ENCODE peak calls at places on chromosomes 3 and 15, in nine cellular contexts. One of them, this sample, is unnamed.

GRCh38 chr3:69738291-69738690 is 973 bp upstream of the MITF start:
- DNase-seq in KBM-7: no peak
- DNase-seq in GM19239: no peak
- DNase-seq in fibroblast of the aortic adventitia: peak
- DNase-seq in osteocyte: no peak
- DNase-seq in AG10803: no peak
- DNase-seq in MM.1S: no peak
- DNase-seq in cardiac fibroblast: peak
- DNase-seq in dermis blood vessel endothelial cell: peak
- DNase-seq in this sample: no peak

GRCh38 chr3:9917820-9918219 is 922 bp downstream of the IL17RC start:
- DNase-seq in KBM-7: no peak
- DNase-seq in MM.1S: no peak
- DNase-seq in cardiac fibroblast: no peak
- DNase-seq in fibroblast of the aortic adventitia: no peak
- DNase-seq in dermis blood vessel endothelial cell: no peak
- DNase-seq in GM19239: no peak
- DNase-seq in AG10803: no peak
- DNase-seq in osteocyte: no peak
- DNase-seq in this sample: no peak

GRCh38 chr3:13420817-13421755 is 964 bp upstream of the NUP210 start:
- DNase-seq in fibroblast of the aortic adventitia: no peak
- DNase-seq in MM.1S: peak
- DNase-seq in cardiac fibroblast: no peak
- DNase-seq in dermis blood vessel endothelial cell: no peak
- DNase-seq in osteocyte: no peak
- DNase-seq in KBM-7: peak
- DNase-seq in GM19239: peak
- DNase-seq in AG10803: no peak
- DNase-seq in this sample: peak

GRCh38 chr15:28889346-28889745 is 3.6 kb downstream of the APBA2 start:
- DNase-seq in osteocyte: no peak
- DNase-seq in AG10803: no peak
- DNase-seq in KBM-7: no peak
- DNase-seq in GM19239: no peak
- DNase-seq in fibroblast of the aortic adventitia: no peak
- DNase-seq in dermis blood vessel endothelial cell: no peak
- DNase-seq in MM.1S: no peak
- DNase-seq in cardiac fibroblast: no peak
- DNase-seq in this sample: no peak

GRCh38 chr15:34161329-34161953 is 48.5 kb downstream of the KATNBL1 start:
- DNase-seq in GM19239: no peak
- DNase-seq in KBM-7: peak
- DNase-seq in cardiac fibroblast: peak
- DNase-seq in MM.1S: no peak
- DNase-seq in dermis blood vessel endothelial cell: no peak
- DNase-seq in fibroblast of the aortic adventitia: no peak
- DNase-seq in AG10803: no peak
- DNase-seq in osteocyte: no peak
- DNase-seq in this sample: no peak

GRCh38 chr3:141798455-141798854 is 35.2 kb downstream of the GRK7 start:
- DNase-seq in cardiac fibroblast: no peak
- DNase-seq in osteocyte: no peak
- DNase-seq in dermis blood vessel endothelial cell: no peak
- DNase-seq in KBM-7: no peak
- DNase-seq in fibroblast of the aortic adventitia: peak
- DNase-seq in MM.1S: no peak
- DNase-seq in AG10803: peak
- DNase-seq in GM19239: no peak
- DNase-seq in this sample: no peak

GRCh38 chr3:60578936-60579335 is 672.3 kb downstream of the FHIT start:
- DNase-seq in dermis blood vessel endothelial cell: no peak
- DNase-seq in cardiac fibroblast: no peak
- DNase-seq in fibroblast of the aortic adventitia: no peak
- DNase-seq in osteocyte: no peak
- DNase-seq in GM19239: no peak
- DNase-seq in AG10803: no peak
- DNase-seq in MM.1S: no peak
- DNase-seq in KBM-7: no peak
- DNase-seq in this sample: no peak

GRCh38 chr3:9893739-9894138 is 3.3 kb downstream of the JAGN1 start:
- DNase-seq in osteocyte: no peak
- DNase-seq in KBM-7: no peak
- DNase-seq in MM.1S: no peak
- DNase-seq in GM19239: no peak
- DNase-seq in dermis blood vessel endothelial cell: no peak
- DNase-seq in cardiac fibroblast: no peak
- DNase-seq in fibroblast of the aortic adventitia: no peak
- DNase-seq in AG10803: no peak
- DNase-seq in this sample: no peak

GRCh38 chr3:11371758-11372157 is 99.6 kb downstream of the ATG7 start:
- DNase-seq in fibroblast of the aortic adventitia: no peak
- DNase-seq in dermis blood vessel endothelial cell: no peak
- DNase-seq in KBM-7: no peak
- DNase-seq in cardiac fibroblast: no peak
- DNase-seq in osteocyte: no peak
- DNase-seq in GM19239: no peak
- DNase-seq in AG10803: no peak
- DNase-seq in MM.1S: no peak
- DNase-seq in this sample: no peak

GRCh38 chr3:171753665-171754408 is 56.4 kb downstream of the PLD1 start:
- DNase-seq in cardiac fibroblast: peak
- DNase-seq in AG10803: peak
- DNase-seq in dermis blood vessel endothelial cell: no peak
- DNase-seq in KBM-7: no peak
- DNase-seq in MM.1S: no peak
- DNase-seq in osteocyte: no peak
- DNase-seq in fibroblast of the aortic adventitia: peak
- DNase-seq in GM19239: no peak
- DNase-seq in this sample: no peak

GRCh38 chr3:160221019-160221418 is 4.2 kb upstream of the C3orf80 start:
- DNase-seq in osteocyte: no peak
- DNase-seq in fibroblast of the aortic adventitia: peak
- DNase-seq in cardiac fibroblast: no peak
- DNase-seq in dermis blood vessel endothelial cell: peak
- DNase-seq in GM19239: no peak
- DNase-seq in MM.1S: no peak
- DNase-seq in KBM-7: no peak
- DNase-seq in AG10803: no peak
- DNase-seq in this sample: no peak

GRCh38 chr3:150110097-150110496 is 139.4 kb upstream of the PFN2 start:
- DNase-seq in MM.1S: no peak
- DNase-seq in fibroblast of the aortic adventitia: no peak
- DNase-seq in KBM-7: no peak
- DNase-seq in AG10803: no peak
- DNase-seq in cardiac fibroblast: no peak
- DNase-seq in dermis blood vessel endothelial cell: no peak
- DNase-seq in osteocyte: no peak
- DNase-seq in GM19239: no peak
- DNase-seq in this sample: no peak

GRCh38 chr3:119659584-119660291 is 651 bp downstream of the POPDC2 start:
- DNase-seq in dermis blood vessel endothelial cell: no peak
- DNase-seq in cardiac fibroblast: no peak
- DNase-seq in osteocyte: no peak
- DNase-seq in GM19239: no peak
- DNase-seq in MM.1S: no peak
- DNase-seq in fibroblast of the aortic adventitia: no peak
- DNase-seq in KBM-7: peak
- DNase-seq in AG10803: no peak
- DNase-seq in this sample: no peak

GRCh38 chr3:117856354-117856753 is 1146.8 kb downstream of the TUSC7 start:
- DNase-seq in GM19239: no peak
- DNase-seq in MM.1S: no peak
- DNase-seq in dermis blood vessel endothelial cell: no peak
- DNase-seq in osteocyte: no peak
- DNase-seq in fibroblast of the aortic adventitia: peak
- DNase-seq in cardiac fibroblast: no peak
- DNase-seq in AG10803: no peak
- DNase-seq in KBM-7: no peak
- DNase-seq in this sample: no peak

GRCh38 chr15:50145451-50145872 is 26.4 kb upstream of the ATP8B4 start:
- DNase-seq in cardiac fibroblast: peak
- DNase-seq in fibroblast of the aortic adventitia: peak
- DNase-seq in osteocyte: no peak
- DNase-seq in KBM-7: peak
- DNase-seq in GM19239: peak
- DNase-seq in AG10803: peak
- DNase-seq in MM.1S: peak
- DNase-seq in dermis blood vessel endothelial cell: peak
- DNase-seq in this sample: peak

GRCh38 chr3:98657429-98657828 is 64.0 kb upstream of the CPOX start:
- DNase-seq in AG10803: no peak
- DNase-seq in GM19239: peak
- DNase-seq in MM.1S: peak
- DNase-seq in cardiac fibroblast: peak
- DNase-seq in fibroblast of the aortic adventitia: peak
- DNase-seq in KBM-7: no peak
- DNase-seq in osteocyte: no peak
- DNase-seq in dermis blood vessel endothelial cell: no peak
- DNase-seq in this sample: no peak

GRCh38 chr3:55198554-55198953 is 270.7 kb upstream of the LRTM1 start:
- DNase-seq in GM19239: no peak
- DNase-seq in MM.1S: no peak
- DNase-seq in osteocyte: no peak
- DNase-seq in AG10803: peak
- DNase-seq in KBM-7: no peak
- DNase-seq in dermis blood vessel endothelial cell: no peak
- DNase-seq in cardiac fibroblast: peak
- DNase-seq in fibroblast of the aortic adventitia: peak
- DNase-seq in this sample: no peak

GRCh38 chr3:130276203-130276803 is 69.2 kb upstream of the COL6A5 start:
- DNase-seq in dermis blood vessel endothelial cell: peak
- DNase-seq in cardiac fibroblast: peak
- DNase-seq in osteocyte: no peak
- DNase-seq in GM19239: peak
- DNase-seq in fibroblast of the aortic adventitia: peak
- DNase-seq in MM.1S: peak
- DNase-seq in AG10803: peak
- DNase-seq in KBM-7: peak
- DNase-seq in this sample: peak

GRCh38 chr3:82000773-82001172 is 239.3 kb upstream of the GBE1 start:
- DNase-seq in MM.1S: peak
- DNase-seq in GM19239: no peak
- DNase-seq in AG10803: no peak
- DNase-seq in KBM-7: no peak
- DNase-seq in osteocyte: no peak
- DNase-seq in fibroblast of the aortic adventitia: no peak
- DNase-seq in cardiac fibroblast: no peak
- DNase-seq in dermis blood vessel endothelial cell: no peak
- DNase-seq in this sample: no peak

GRCh38 chr3:46664971-46665762 is 28.3 kb downstream of the ALS2CL start:
- DNase-seq in osteocyte: no peak
- DNase-seq in GM19239: no peak
- DNase-seq in dermis blood vessel endothelial cell: no peak
- DNase-seq in KBM-7: no peak
- DNase-seq in MM.1S: no peak
- DNase-seq in cardiac fibroblast: no peak
- DNase-seq in fibroblast of the aortic adventitia: no peak
- DNase-seq in AG10803: no peak
- DNase-seq in this sample: no peak

GRCh38 chr3:124143047-124143446 is 151.1 kb upstream of the ROPN1 start:
- DNase-seq in GM19239: no peak
- DNase-seq in dermis blood vessel endothelial cell: no peak
- DNase-seq in fibroblast of the aortic adventitia: no peak
- DNase-seq in osteocyte: no peak
- DNase-seq in KBM-7: no peak
- DNase-seq in AG10803: no peak
- DNase-seq in cardiac fibroblast: no peak
- DNase-seq in MM.1S: no peak
- DNase-seq in this sample: no peak

GRCh38 chr3:174199696-174200095 is 659.4 kb upstream of the NAALADL2 start:
- DNase-seq in osteocyte: no peak
- DNase-seq in dermis blood vessel endothelial cell: no peak
- DNase-seq in cardiac fibroblast: peak
- DNase-seq in KBM-7: no peak
- DNase-seq in MM.1S: no peak
- DNase-seq in AG10803: peak
- DNase-seq in GM19239: no peak
- DNase-seq in fibroblast of the aortic adventitia: no peak
- DNase-seq in this sample: no peak

GRCh38 chr3:150786791-150787190 is 23.8 kb upstream of the SIAH2 start:
- DNase-seq in MM.1S: no peak
- DNase-seq in dermis blood vessel endothelial cell: no peak
- DNase-seq in fibroblast of the aortic adventitia: peak
- DNase-seq in cardiac fibroblast: peak
- DNase-seq in KBM-7: no peak
- DNase-seq in GM19239: no peak
- DNase-seq in osteocyte: no peak
- DNase-seq in AG10803: peak
- DNase-seq in this sample: no peak

GRCh38 chr3:73179601-73180000 is 118.1 kb downstream of the EBLN2 start:
- DNase-seq in dermis blood vessel endothelial cell: no peak
- DNase-seq in cardiac fibroblast: no peak
- DNase-seq in KBM-7: no peak
- DNase-seq in MM.1S: no peak
- DNase-seq in GM19239: no peak
- DNase-seq in osteocyte: no peak
- DNase-seq in AG10803: no peak
- DNase-seq in fibroblast of the aortic adventitia: no peak
- DNase-seq in this sample: no peak

GRCh38 chr3:49899815-49900214 is 3.9 kb downstream of the MST1R start:
- DNase-seq in fibroblast of the aortic adventitia: no peak
- DNase-seq in KBM-7: peak
- DNase-seq in osteocyte: no peak
- DNase-seq in MM.1S: no peak
- DNase-seq in GM19239: no peak
- DNase-seq in dermis blood vessel endothelial cell: peak
- DNase-seq in cardiac fibroblast: peak
- DNase-seq in AG10803: no peak
- DNase-seq in this sample: no peak

GRCh38 chr3:181629029-181629428 is 82.7 kb upstream of the SOX2 start:
- DNase-seq in GM19239: no peak
- DNase-seq in MM.1S: no peak
- DNase-seq in fibroblast of the aortic adventitia: peak
- DNase-seq in cardiac fibroblast: peak
- DNase-seq in dermis blood vessel endothelial cell: peak
- DNase-seq in KBM-7: no peak
- DNase-seq in osteocyte: no peak
- DNase-seq in AG10803: no peak
- DNase-seq in this sample: no peak

GRCh38 chr15:39592500-39592899 is 11.6 kb downstream of the THBS1 start:
- DNase-seq in dermis blood vessel endothelial cell: peak
- DNase-seq in AG10803: peak
- DNase-seq in fibroblast of the aortic adventitia: peak
- DNase-seq in cardiac fibroblast: peak
- DNase-seq in MM.1S: no peak
- DNase-seq in GM19239: no peak
- DNase-seq in osteocyte: no peak
- DNase-seq in KBM-7: no peak
- DNase-seq in this sample: no peak

GRCh38 chr3:165529451-165529850 is 307.8 kb downstream of the BCHE start:
- DNase-seq in AG10803: no peak
- DNase-seq in dermis blood vessel endothelial cell: no peak
- DNase-seq in GM19239: no peak
- DNase-seq in KBM-7: no peak
- DNase-seq in MM.1S: no peak
- DNase-seq in fibroblast of the aortic adventitia: no peak
- DNase-seq in cardiac fibroblast: no peak
- DNase-seq in osteocyte: no peak
- DNase-seq in this sample: no peak

GRCh38 chr15:55254916-55255679 is 34.5 kb downstream of the RAB27A start:
- DNase-seq in dermis blood vessel endothelial cell: no peak
- DNase-seq in osteocyte: no peak
- DNase-seq in KBM-7: no peak
- DNase-seq in fibroblast of the aortic adventitia: no peak
- DNase-seq in GM19239: no peak
- DNase-seq in AG10803: no peak
- DNase-seq in MM.1S: no peak
- DNase-seq in cardiac fibroblast: no peak
- DNase-seq in this sample: no peak

GRCh38 chr3:134618986-134619615 is 31.7 kb downstream of the KY start:
- DNase-seq in MM.1S: no peak
- DNase-seq in GM19239: no peak
- DNase-seq in fibroblast of the aortic adventitia: no peak
- DNase-seq in osteocyte: peak
- DNase-seq in AG10803: no peak
- DNase-seq in cardiac fibroblast: no peak
- DNase-seq in dermis blood vessel endothelial cell: no peak
- DNase-seq in KBM-7: no peak
- DNase-seq in this sample: no peak

GRCh38 chr3:127420825-127421224 is 133.0 kb upstream of the PRR20G start:
- DNase-seq in fibroblast of the aortic adventitia: no peak
- DNase-seq in AG10803: no peak
- DNase-seq in MM.1S: no peak
- DNase-seq in dermis blood vessel endothelial cell: no peak
- DNase-seq in GM19239: no peak
- DNase-seq in cardiac fibroblast: no peak
- DNase-seq in osteocyte: no peak
- DNase-seq in KBM-7: no peak
- DNase-seq in this sample: no peak